ENCODE peak calls at places on chromosomes 13 and 19, in five cellular contexts. One of them, this sample, is unnamed.
A peak's percentile ranks its signal among the peaks of the same experiment; 100 is the strongest.

GRCh38 chr13:46759861-46760260 is 37.1 kb downstream of the ESD start:
- DNase-seq in body of pancreas: no peak
- DNase-seq in adipocyte: no peak
- DNase-seq in transverse colon: peak; percentile 20
- DNase-seq in ascending aorta: no peak
- DNase-seq in this sample: no peak

GRCh38 chr13:20173121-20173746 is 12.4 kb upstream of the GJA3 start:
- DNase-seq in body of pancreas: no peak
- DNase-seq in adipocyte: no peak
- DNase-seq in transverse colon: no peak
- DNase-seq in ascending aorta: no peak
- DNase-seq in this sample: no peak

GRCh38 chr13:48853381-48854102 is 122.2 kb upstream of the FNDC3A start:
- DNase-seq in body of pancreas: no peak
- DNase-seq in adipocyte: peak; percentile 41
- DNase-seq in transverse colon: no peak
- DNase-seq in ascending aorta: no peak
- DNase-seq in this sample: no peak

GRCh38 chr13:79741006-79741405 is 260.1 kb downstream of the NDFIP2 start:
- DNase-seq in body of pancreas: peak; percentile 22
- DNase-seq in adipocyte: peak; percentile 68
- DNase-seq in transverse colon: no peak
- DNase-seq in ascending aorta: no peak
- DNase-seq in this sample: peak; percentile 45

GRCh38 chr19:4057913-4058695 is 8.6 kb downstream of the ZBTB7A start:
- DNase-seq in body of pancreas: peak; percentile 83
- DNase-seq in adipocyte: peak; percentile 89
- DNase-seq in transverse colon: peak; percentile 87
- DNase-seq in ascending aorta: peak; percentile 95
- DNase-seq in this sample: peak; percentile 97

GRCh38 chr19:13872695-13873389 is 4.1 kb upstream of the NANOS3 start:
- DNase-seq in body of pancreas: peak; percentile 36
- DNase-seq in adipocyte: no peak
- DNase-seq in transverse colon: no peak
- DNase-seq in ascending aorta: no peak
- DNase-seq in this sample: no peak

GRCh38 chr19:7870571-7871279 is 3.5 kb downstream of the PRR36 start:
- DNase-seq in body of pancreas: peak; percentile 66
- DNase-seq in adipocyte: no peak
- DNase-seq in transverse colon: peak; percentile 67
- DNase-seq in ascending aorta: no peak
- DNase-seq in this sample: peak; percentile 93

GRCh38 chr13:111904701-111905608 is 162.0 kb upstream of the SOX1 start:
- DNase-seq in body of pancreas: no peak
- DNase-seq in adipocyte: no peak
- DNase-seq in transverse colon: no peak
- DNase-seq in ascending aorta: peak; percentile 47
- DNase-seq in this sample: no peak

GRCh38 chr13:25172303-25172630 is 179 bp upstream of the AMER2 start:
- DNase-seq in body of pancreas: no peak
- DNase-seq in adipocyte: no peak
- DNase-seq in transverse colon: no peak
- DNase-seq in ascending aorta: no peak
- DNase-seq in this sample: no peak

GRCh38 chr13:35470671-35471465 is 5.6 kb downstream of the MAB21L1 start:
- DNase-seq in body of pancreas: no peak
- DNase-seq in adipocyte: peak; percentile 87
- DNase-seq in transverse colon: peak; percentile 9
- DNase-seq in ascending aorta: no peak
- DNase-seq in this sample: peak; percentile 38

GRCh38 chr19:13275016-13275722 is 125.0 kb downstream of the IER2 start:
- DNase-seq in body of pancreas: no peak
- DNase-seq in adipocyte: no peak
- DNase-seq in transverse colon: no peak
- DNase-seq in ascending aorta: no peak
- DNase-seq in this sample: no peak

DNA sequence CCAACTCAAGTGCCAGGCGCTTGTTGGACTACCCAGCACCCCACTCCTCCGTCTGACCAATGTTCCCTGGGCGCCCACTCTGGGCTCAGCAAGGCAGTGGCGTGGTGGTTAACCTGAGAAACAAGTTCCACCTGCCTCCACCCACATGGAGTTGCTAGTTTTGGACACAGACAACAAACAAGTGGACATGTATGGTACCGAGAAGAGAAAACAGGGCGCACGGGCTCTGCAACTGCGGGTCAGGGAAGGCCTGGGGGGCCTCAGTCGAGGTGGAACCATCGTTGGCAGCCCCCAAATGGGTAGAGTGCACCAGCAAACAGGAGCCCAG is 2.5 kb downstream of the MIER2 start:
- DNase-seq in body of pancreas: no peak
- DNase-seq in adipocyte: no peak
- DNase-seq in transverse colon: no peak
- DNase-seq in ascending aorta: no peak
- DNase-seq in this sample: no peak
- H3K36me3 ChIP-seq in body of pancreas: no peaks in the 10 kb centered on the region
- H3K36me3 ChIP-seq in adipocyte: peaks cover 4% of the 10 kb centered on the region
- H3K36me3 ChIP-seq in transverse colon: no peaks in the 10 kb centered on the region
- H3K36me3 ChIP-seq in ascending aorta: no peaks in the 10 kb centered on the region
- H3K36me3 ChIP-seq in this sample: no peaks in the 10 kb centered on the region

GRCh38 chr19:1503925-1504430 is 8.8 kb downstream of the ADAMTSL5 start:
- DNase-seq in body of pancreas: peak; percentile 11
- DNase-seq in adipocyte: no peak
- DNase-seq in transverse colon: no peak
- DNase-seq in ascending aorta: no peak
- DNase-seq in this sample: no peak

GRCh38 chr19:1507192-1507660 is 5.6 kb downstream of the ADAMTSL5 start:
- DNase-seq in body of pancreas: peak; percentile 12
- DNase-seq in adipocyte: no peak
- DNase-seq in transverse colon: no peak
- DNase-seq in ascending aorta: no peak
- DNase-seq in this sample: peak; percentile 26

GRCh38 chr19:1505991-1506881 is 6.6 kb downstream of the ADAMTSL5 start:
- DNase-seq in body of pancreas: peak; percentile 13
- DNase-seq in adipocyte: no peak
- DNase-seq in transverse colon: no peak
- DNase-seq in ascending aorta: no peak
- DNase-seq in this sample: no peak

GRCh38 chr19:1503089-1503924 is 9.5 kb downstream of the ADAMTSL5 start:
- DNase-seq in body of pancreas: peak; percentile 43
- DNase-seq in adipocyte: peak; percentile 79
- DNase-seq in transverse colon: peak; percentile 60
- DNase-seq in ascending aorta: peak; percentile 72
- DNase-seq in this sample: peak; percentile 61

GRCh38 chr19:1505012-1505411 is 7.8 kb downstream of the ADAMTSL5 start:
- DNase-seq in body of pancreas: no peak
- DNase-seq in adipocyte: no peak
- DNase-seq in transverse colon: no peak
- DNase-seq in ascending aorta: no peak
- DNase-seq in this sample: no peak
- H3K4me3 ChIP-seq in body of pancreas: no peak overlapping the region
- H3K4me3 ChIP-seq in adipocyte: no peak overlapping the region
- H3K4me3 ChIP-seq in transverse colon: no peak overlapping the region
- H3K4me3 ChIP-seq in ascending aorta: no peak overlapping the region
- H3K4me3 ChIP-seq in this sample: no peak overlapping the region

DNA sequence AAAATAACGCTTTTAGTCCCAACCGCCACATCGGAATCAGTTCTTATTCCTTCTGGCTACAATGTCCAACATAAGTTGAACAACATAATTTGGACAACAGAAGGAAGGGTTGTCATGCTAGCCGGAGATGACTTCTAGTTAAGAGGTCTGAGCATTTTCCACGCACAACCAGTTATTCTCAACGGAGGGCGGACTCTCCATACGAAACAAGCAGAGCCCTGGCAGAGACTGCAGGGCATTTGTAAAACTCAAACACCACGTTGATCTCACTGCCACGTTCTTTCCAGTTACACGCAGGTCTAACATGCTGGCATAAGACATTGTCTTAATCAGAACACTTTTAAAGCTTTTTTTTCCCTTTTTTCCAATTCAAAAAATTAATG is 38.3 kb upstream of the DCUN1D2 start:
- DNase-seq in body of pancreas: no peak
- DNase-seq in adipocyte: no peak
- DNase-seq in transverse colon: no peak
- DNase-seq in ascending aorta: peak; percentile 38
- DNase-seq in this sample: peak; percentile 34
- H3K36me3 ChIP-seq in body of pancreas: no peaks in the 10 kb centered on the region
- H3K36me3 ChIP-seq in adipocyte: peaks cover 63% of the 10 kb centered on the region
- H3K36me3 ChIP-seq in transverse colon: peaks cover 3% of the 10 kb centered on the region
- H3K36me3 ChIP-seq in ascending aorta: peaks cover 82% of the 10 kb centered on the region
- H3K36me3 ChIP-seq in this sample: no peaks in the 10 kb centered on the region

DNA sequence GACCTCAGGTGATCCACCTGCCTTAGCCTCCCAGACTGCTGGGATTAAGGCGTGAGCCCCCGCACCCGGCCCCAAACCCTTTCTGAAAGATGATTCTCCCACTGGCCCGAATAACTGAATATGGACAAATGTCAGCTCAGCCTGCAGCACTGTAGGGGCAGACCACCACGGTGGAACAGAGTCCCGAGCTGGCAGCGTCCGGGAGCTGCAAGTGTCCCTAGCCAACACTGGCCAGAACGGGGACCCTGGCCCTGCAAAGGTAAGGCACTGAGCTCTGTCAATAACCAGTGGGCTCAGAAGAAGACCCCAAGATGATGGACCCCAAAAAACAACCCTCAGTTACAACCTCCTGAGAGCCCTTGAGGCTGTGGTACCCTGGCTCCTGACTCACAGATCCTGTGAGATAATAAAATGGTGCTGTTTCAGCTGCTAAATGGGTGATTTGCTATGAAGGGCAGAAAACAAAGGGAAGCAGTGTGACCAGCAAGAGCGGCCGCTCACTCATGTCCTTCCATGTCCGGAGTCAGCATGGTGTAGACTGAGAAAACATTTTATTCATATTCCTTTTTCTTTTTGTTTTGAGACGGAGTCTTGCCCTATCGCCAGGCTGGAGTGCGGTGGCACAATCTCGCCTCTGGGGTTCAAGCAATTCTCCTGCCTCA is 1.6 kb downstream of the LSM7 start:
- DNase-seq in body of pancreas: no peak
- DNase-seq in adipocyte: no peak
- DNase-seq in transverse colon: no peak
- DNase-seq in ascending aorta: no peak
- DNase-seq in this sample: no peak
- H3K4me3 ChIP-seq in body of pancreas: no peak overlapping the region
- H3K4me3 ChIP-seq in adipocyte: peak overlapping the region; percentile 99
- H3K4me3 ChIP-seq in transverse colon: no peak overlapping the region
- H3K4me3 ChIP-seq in ascending aorta: peak overlapping the region; percentile 84
- H3K4me3 ChIP-seq in this sample: no peak overlapping the region

GRCh38 chr19:55685776-55686175 is 10.8 kb downstream of the EPN1 start:
- DNase-seq in body of pancreas: no peak
- DNase-seq in adipocyte: no peak
- DNase-seq in transverse colon: no peak
- DNase-seq in ascending aorta: no peak
- DNase-seq in this sample: no peak
- H3K36me3 ChIP-seq in body of pancreas: peaks cover 16% of the 10 kb centered on the region
- H3K36me3 ChIP-seq in adipocyte: peaks cover 58% of the 10 kb centered on the region
- H3K36me3 ChIP-seq in transverse colon: peaks cover 24% of the 10 kb centered on the region
- H3K36me3 ChIP-seq in ascending aorta: peaks cover 91% of the 10 kb centered on the region
- H3K36me3 ChIP-seq in this sample: no peaks in the 10 kb centered on the region

DNA sequence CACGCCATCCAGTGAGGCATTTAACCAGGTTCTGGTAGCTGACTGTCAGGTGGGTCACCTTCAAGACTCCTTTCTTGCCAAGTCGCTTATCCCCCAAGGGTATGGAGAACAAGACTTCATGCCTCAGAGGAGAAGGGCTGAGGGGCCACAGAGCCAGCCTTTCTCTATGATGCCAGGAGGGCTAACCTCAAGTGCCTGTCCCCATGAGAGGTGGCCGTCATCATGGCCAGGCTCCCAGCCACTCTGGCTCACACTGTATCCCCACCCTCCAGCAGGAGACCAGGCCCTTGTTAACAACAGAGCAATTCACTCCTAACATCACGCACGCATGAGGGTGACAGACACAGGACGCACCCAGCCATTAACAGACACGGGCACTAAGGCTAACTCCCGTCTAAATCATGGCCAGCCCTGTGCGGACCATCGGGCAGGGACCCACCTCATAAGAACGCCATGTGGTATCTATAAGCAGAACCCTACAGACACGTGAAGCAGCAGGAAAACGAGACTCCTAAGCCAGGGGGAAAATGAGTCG is 38.6 kb upstream of the ISYNA1 start:
- DNase-seq in body of pancreas: no peak
- DNase-seq in adipocyte: no peak
- DNase-seq in transverse colon: no peak
- DNase-seq in ascending aorta: no peak
- DNase-seq in this sample: no peak
- H3K4me3 ChIP-seq in body of pancreas: no peak overlapping the region
- H3K4me3 ChIP-seq in adipocyte: no peak overlapping the region
- H3K4me3 ChIP-seq in transverse colon: no peak overlapping the region
- H3K4me3 ChIP-seq in ascending aorta: no peak overlapping the region
- H3K4me3 ChIP-seq in this sample: no peak overlapping the region